ENCODE peak calls at places on chromosomes 5 and 9, in seven cellular contexts. A, H, W, L, Q, M and N are unnamed samples. For H3K36me3, the result is how much of the 10 kb centered on the place peaks cover.

GRCh38 chr5:109928046-109928445 is 238.3 kb downstream of the MAN2A1 start:
- DNase-seq in Q (no peak), L (no peak), M (no peak), H (no peak), A (no peak), W (no peak), N (no peak)

GRCh38 chr5:179836225-179837019 is 15.7 kb downstream of the SQSTM1 start:
- DNase-seq in A (no peak), H (no peak), W (no peak), L (peak), Q (peak), M (no peak), N (no peak)

GRCh38 chr9:89527084-89527483 is 29.2 kb upstream of the SEMA4D start:
- DNase-seq in Q (peak), W (no peak), H (peak), A (no peak), L (no peak), M (no peak), N (no peak)

GRCh38 chr9:124297553-124297905 is 39.8 kb downstream of the NEK6 start:
- DNase-seq in A (peak), Q (peak), M (peak), H (peak), W (peak), L (peak), N (no peak)

GRCh38 chr5:98769006-98769255 is 4.5 kb upstream of the RGMB start:
- DNase-seq in H (no peak), Q (peak), W (no peak), M (no peak), A (no peak), L (no peak), N (no peak)

GRCh38 chr5:83688321-83688720 is 32.3 kb downstream of the HAPLN1 start:
- DNase-seq in W (no peak), H (no peak), M (no peak), Q (no peak), A (no peak), L (no peak), N (no peak)

GRCh38 chr5:1468247-1468612 is 23.0 kb upstream of the SLC6A3 start:
- DNase-seq in A (peak), H (peak), Q (no peak), M (no peak), L (peak), W (no peak), N (peak)

GRCh38 chr5:95105638-95106037 is 179.3 kb downstream of the MCTP1 start:
- DNase-seq in L (no peak), Q (no peak), W (no peak), M (no peak), H (no peak), A (no peak), N (no peak)

GRCh38 chr5:504326-505148 is 19.7 kb downstream of the SLC9A3 start:
- DNase-seq in Q (no peak), A (no peak), W (no peak), H (no peak), M (no peak), L (no peak), N (no peak)

GRCh38 chr5:174533127-174533453 is 191.3 kb upstream of the MSX2 start:
- DNase-seq in L (no peak), A (no peak), Q (no peak), W (no peak), M (peak), H (no peak), N (no peak)

GRCh38 chr5:148145916-148146315 is 22.4 kb upstream of the SPINK14 start:
- DNase-seq in Q (no peak), A (peak), H (no peak), W (no peak), M (peak), L (peak), N (peak)

GRCh38 chr5:151022511-151023018 is 2.2 kb downstream of the GPX3 start:
- DNase-seq in A (no peak), M (peak), Q (peak), L (no peak), W (no peak), H (peak), N (peak)

GRCh38 chr9:5002811-5003210 is 17.7 kb downstream of the JAK2 start:
- DNase-seq in A (no peak), L (peak), Q (no peak), W (no peak), M (no peak), H (no peak), N (no peak)

GRCh38 chr5:8685704-8686103 is 816.8 kb downstream of the MTRR start:
- DNase-seq in L (no peak), W (no peak), Q (no peak), A (no peak), M (no peak), H (no peak), N (peak)

GRCh38 chr9:92191801-92192200 is 76.6 kb upstream of the SPTLC1 start:
- DNase-seq in W (no peak), L (peak), A (peak), H (no peak), M (peak), Q (no peak), N (no peak)

GRCh38 chr5:113274836-113275414 is 159.9 kb downstream of the TSSK1B start:
- DNase-seq in W (no peak), L (no peak), H (no peak), M (no peak), A (no peak), Q (no peak), N (no peak)

GRCh38 chr5:148799737-148800527 is 26.5 kb upstream of the ADRB2 start:
- DNase-seq in L (no peak), H (no peak), W (no peak), Q (no peak), M (no peak), A (no peak), N (no peak)

GRCh38 chr5:74166064-74166463 is 474.5 kb downstream of the ENC1 start:
- DNase-seq in H (no peak), L (no peak), A (no peak), W (no peak), M (no peak), Q (no peak), N (no peak)

GRCh38 chr5:111142932-111143331 is 50.8 kb downstream of the WDR36 start:
- DNase-seq in W (no peak), A (no peak), M (peak), Q (no peak), H (no peak), L (peak), N (no peak)

GRCh38 chr5:149614034-149614907 is 33.0 kb downstream of the ARHGEF37 start:
- DNase-seq in Q (no peak), L (no peak), H (no peak), W (no peak), A (no peak), M (no peak), N (no peak)

GRCh38 chr9:98774746-98775145 is 21.6 kb downstream of the ANKS6 start:
- DNase-seq in H (peak), M (no peak), L (no peak), A (no peak), Q (no peak), W (no peak), N (no peak)

DNA sequence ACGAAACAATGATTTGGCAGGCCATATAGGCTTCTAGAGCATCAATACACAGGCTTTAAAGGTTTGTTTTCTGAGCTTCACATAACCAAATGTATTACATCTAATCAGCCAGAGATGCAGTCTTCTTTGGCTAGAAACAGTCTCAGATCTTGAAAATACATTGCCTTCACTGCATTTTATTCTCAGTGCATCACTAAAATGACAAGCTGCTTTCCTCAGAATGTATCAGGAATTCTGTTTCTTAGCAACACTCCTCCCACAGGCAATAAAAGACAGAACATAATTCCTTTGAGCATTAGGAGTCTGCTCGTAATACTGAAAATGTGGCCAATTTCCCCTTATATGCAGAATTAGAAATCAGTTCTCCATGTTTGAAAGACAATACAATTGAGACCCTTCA is 36.9 kb downstream of the FEM1C start:
- DNase-seq in H (no peak), A (no peak), W (no peak), M (no peak), L (no peak), Q (no peak), N (peak)
- TF ChIP-seq CTCF in H (no peak), A (no peak), W (no peak), M (no peak), L (no peak), Q (no peak), N (no peak)

GRCh38 chr9:100029246-100029645 is 69.6 kb downstream of the ERP44 start:
- DNase-seq in L (no peak), A (no peak), Q (no peak), W (no peak), M (no peak), H (no peak), N (no peak)

GRCh38 chr9:100028201-100028784 is 70.5 kb downstream of the ERP44 start:
- DNase-seq in H (peak), M (peak), A (peak), L (peak), W (peak), Q (peak), N (peak)

GRCh38 chr9:100038472-100038871 is 60.3 kb downstream of the ERP44 start:
- DNase-seq in A (no peak), L (no peak), H (no peak), W (no peak), Q (no peak), M (no peak), N (no peak)

GRCh38 chr9:100030548-100030947 is 68.3 kb downstream of the ERP44 start:
- DNase-seq in W (no peak), A (no peak), Q (no peak), M (no peak), H (no peak), L (no peak), N (no peak)

GRCh38 chr9:100033877-100034551 is 64.8 kb downstream of the ERP44 start:
- DNase-seq in M (no peak), A (no peak), W (no peak), L (no peak), H (no peak), Q (no peak), N (no peak)
- H3K36me3 ChIP-seq in M (under half), A (under half), W (under half), L (under half), H (under half), Q (under half), N (under half)

GRCh38 chr9:85741875-85742629 is at the start of gene AGTPBP1:
- DNase-seq in Q (peak), L (peak), W (peak), H (peak), M (peak), A (peak), N (peak)
- TF ChIP-seq CTCF in Q (no peak), L (no peak), W (no peak), H (no peak), M (no peak), A (no peak), N (peak)

DNA sequence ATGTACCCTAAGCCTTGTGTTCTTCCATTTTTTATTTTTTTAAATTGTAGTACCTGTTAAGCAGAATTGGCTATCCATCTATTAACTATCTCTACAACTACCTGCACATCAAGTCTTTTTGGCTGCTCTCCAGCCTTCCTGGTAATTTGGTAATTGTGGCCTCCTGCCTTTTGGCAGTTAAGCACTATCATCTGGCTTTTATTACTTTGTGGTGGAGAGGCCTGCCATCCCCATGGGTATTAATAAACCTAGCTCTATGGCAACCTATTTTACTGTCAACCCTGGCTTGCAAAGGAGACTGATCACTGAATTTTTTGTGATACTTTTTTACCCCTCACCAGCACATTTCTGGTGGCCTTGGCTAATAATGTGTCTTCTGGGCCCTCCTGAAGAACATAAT is 20.5 kb downstream of the SELENOP start:
- DNase-seq in A (no peak), M (no peak), H (no peak), Q (no peak), L (no peak), W (no peak), N (no peak)
- H3K36me3 ChIP-seq in A (under half), M (under half), H (under half), Q (under half), L (under half), W (under half), N (under half)

DNA sequence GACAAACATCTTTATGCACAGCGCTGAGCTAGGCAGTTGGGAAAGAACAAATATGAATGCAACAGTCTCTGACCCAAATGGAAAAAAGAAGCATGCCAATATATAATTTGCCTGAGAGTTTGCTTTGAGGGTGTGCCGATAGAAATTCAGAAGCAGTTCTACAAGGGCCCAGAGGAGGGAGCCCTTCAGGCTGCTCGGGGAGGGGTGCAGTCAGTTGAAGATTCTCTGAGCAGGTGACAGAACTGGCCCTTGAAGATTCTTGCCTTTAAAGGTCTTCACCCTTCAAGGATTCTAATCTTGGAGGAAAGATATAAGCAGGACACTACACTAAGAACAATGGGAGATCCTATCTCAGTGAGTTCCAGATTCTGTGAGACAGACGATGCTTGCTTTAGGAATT is 3.7 kb upstream of the PAPPA start:
- DNase-seq in H (no peak), W (peak), A (peak), L (peak), Q (peak), M (no peak), N (no peak)
- TF ChIP-seq CTCF in H (peak), W (peak), A (peak), L (peak), Q (peak), M (peak), N (peak)

GRCh38 chr5:141636413-141637265 is at the start of the genes HDAC3 and RELL2:
- DNase-seq in M (peak), H (peak), L (peak), Q (peak), A (peak), W (peak), N (peak)

GRCh38 chr5:141634162-141634561 is 2.5 kb downstream of the HDAC3 start:
- DNase-seq in W (no peak), Q (no peak), H (peak), M (no peak), L (no peak), A (no peak), N (no peak)

GRCh38 chr5:141635646-141636045 is 1.0 kb downstream of the HDAC3 start:
- DNase-seq in L (no peak), W (no peak), Q (no peak), M (no peak), H (peak), A (no peak), N (no peak)

GRCh38 chr5:141636106-141636412 is 590 bp downstream of the HDAC3 start:
- DNase-seq in M (no peak), W (no peak), L (no peak), A (no peak), Q (no peak), H (no peak), N (no peak)

GRCh38 chr5:141634720-141635119 is 1.9 kb downstream of the HDAC3 start:
- DNase-seq in W (no peak), Q (no peak), L (no peak), A (no peak), H (peak), M (no peak), N (no peak)
- H3K36me3 ChIP-seq in W (under half), Q (under half), L (under half), A (under half), H (under half), M (under half), N (under half)

GRCh38 chr9:128552153-128552743 is at the start of gene SPTAN1:
- DNase-seq in M (peak), A (peak), W (peak), Q (peak), H (peak), L (peak), N (peak)
- TF ChIP-seq CTCF in M (no peak), A (no peak), W (no peak), Q (peak), H (peak), L (no peak), N (no peak)